ENCODE peak calls at places on chromosomes 4 and X, in six cellular contexts. L is lower lobe of right lung, H is astrocyte, V is neural progenitor cell, Y is iPS DF 6.9, D is upper lobe of right lung. M is an unnamed sample.

GRCh38 chr4:148980782-148981181 is 538.6 kb upstream of the NR3C2 start:
- DNase-seq in L (no peak), H (no peak), V (no peak), Y (no peak), D (no peak), M (no peak)

GRCh38 chr4:136400829-136401228 is 1131.5 kb downstream of the PCDH18 start:
- DNase-seq in L (no peak), H (no peak), V (peak; percentile 54), Y (peak; percentile 2), D (no peak), M (no peak)

GRCh38 chr4:151744614-151745013 is 16.2 kb downstream of the GATB start:
- DNase-seq in L (no peak), H (peak; percentile 95), V (no peak), Y (no peak), D (no peak), M (no peak)

GRCh38 chr4:77127837-77128621 is 29.0 kb upstream of the CCNG2 start:
- DNase-seq in L (no peak), H (no peak), V (no peak), Y (no peak), D (no peak), M (no peak)

GRCh38 chr4:29908276-29908675 is 811.9 kb upstream of the PCDH7 start:
- DNase-seq in L (no peak), H (no peak), V (no peak), Y (no peak), D (no peak), M (no peak)

GRCh38 chr4:180563977-180564376 is 1679.2 kb upstream of the TENM3 start:
- DNase-seq in L (no peak), H (no peak), V (no peak), Y (no peak), D (no peak), M (no peak)

GRCh38 chrX:146433771-146434170 is 375.8 kb upstream of the CXorf51B start:
- DNase-seq in L (no peak), H (no peak), V (no peak), Y (no peak), D (no peak), M (no peak)

GRCh38 chr4:22315643-22316042 is 200.2 kb downstream of the ADGRA3 start:
- DNase-seq in L (no peak), H (peak; percentile 8), V (no peak), Y (no peak), D (no peak), M (no peak)

GRCh38 chr4:77028241-77028640 is 47.5 kb downstream of the CCNI start:
- DNase-seq in L (no peak), H (no peak), V (no peak), Y (no peak), D (no peak), M (no peak)

GRCh38 chr4:13476915-13477314 is 7.2 kb downstream of the RAB28 start:
- DNase-seq in L (no peak), H (peak; percentile 92), V (no peak), Y (no peak), D (no peak), M (no peak)

GRCh38 chr4:46649390-46649789 is 259.5 kb upstream of the GABRA2 start:
- DNase-seq in L (no peak), H (no peak), V (no peak), Y (no peak), D (no peak), M (no peak)

GRCh38 chr4:122803788-122804208 is 22.8 kb upstream of the FGF2 start:
- DNase-seq in L (no peak), H (no peak), V (no peak), Y (no peak), D (no peak), M (no peak)

GRCh38 chrX:110944793-110945466 is 149.3 kb upstream of the CHRDL1 start:
- DNase-seq in L (no peak), H (peak; percentile 50), V (peak; percentile 65), Y (no peak), D (no peak), M (peak; percentile 6)

DNA sequence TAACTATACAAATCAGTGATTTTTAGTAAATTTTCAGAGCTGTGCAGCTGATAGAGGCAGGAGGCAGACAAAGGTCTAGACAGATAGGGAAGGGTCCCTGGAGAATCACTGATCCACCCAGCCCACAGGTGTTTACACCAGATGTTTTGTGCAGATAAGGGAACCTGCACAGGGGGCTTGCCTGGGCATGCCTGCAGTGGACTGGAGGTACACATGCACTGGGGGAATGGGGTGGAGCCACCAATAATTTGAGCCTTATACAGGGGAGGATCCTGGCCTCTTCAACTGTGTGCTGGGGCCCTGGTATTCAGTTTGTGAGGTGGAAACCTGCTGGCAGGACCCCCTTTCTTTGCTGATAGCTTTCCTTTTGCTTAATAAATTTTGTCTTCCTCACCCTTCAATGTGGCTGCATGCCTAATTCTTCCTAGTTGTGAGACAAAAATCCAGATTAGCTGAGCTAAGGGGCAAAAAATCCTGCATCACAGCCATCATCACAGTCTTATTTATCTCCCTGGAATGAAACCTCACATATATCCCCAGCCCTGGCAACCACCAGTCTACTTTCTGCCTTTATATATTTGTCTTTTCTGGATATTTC is 102.8 kb downstream of the KDM6A start:
- DNase-seq in L (no peak), H (peak; percentile 18), V (no peak), Y (no peak), D (no peak), M (no peak)
- H3K36me3 ChIP-seq in L (no peaks in the 10 kb centered on the region), H (no peaks in the 10 kb centered on the region), V (no peaks in the 10 kb centered on the region), Y (no peaks in the 10 kb centered on the region), D (no peaks in the 10 kb centered on the region), M (peaks cover 16% of the 10 kb centered on the region)

DNA sequence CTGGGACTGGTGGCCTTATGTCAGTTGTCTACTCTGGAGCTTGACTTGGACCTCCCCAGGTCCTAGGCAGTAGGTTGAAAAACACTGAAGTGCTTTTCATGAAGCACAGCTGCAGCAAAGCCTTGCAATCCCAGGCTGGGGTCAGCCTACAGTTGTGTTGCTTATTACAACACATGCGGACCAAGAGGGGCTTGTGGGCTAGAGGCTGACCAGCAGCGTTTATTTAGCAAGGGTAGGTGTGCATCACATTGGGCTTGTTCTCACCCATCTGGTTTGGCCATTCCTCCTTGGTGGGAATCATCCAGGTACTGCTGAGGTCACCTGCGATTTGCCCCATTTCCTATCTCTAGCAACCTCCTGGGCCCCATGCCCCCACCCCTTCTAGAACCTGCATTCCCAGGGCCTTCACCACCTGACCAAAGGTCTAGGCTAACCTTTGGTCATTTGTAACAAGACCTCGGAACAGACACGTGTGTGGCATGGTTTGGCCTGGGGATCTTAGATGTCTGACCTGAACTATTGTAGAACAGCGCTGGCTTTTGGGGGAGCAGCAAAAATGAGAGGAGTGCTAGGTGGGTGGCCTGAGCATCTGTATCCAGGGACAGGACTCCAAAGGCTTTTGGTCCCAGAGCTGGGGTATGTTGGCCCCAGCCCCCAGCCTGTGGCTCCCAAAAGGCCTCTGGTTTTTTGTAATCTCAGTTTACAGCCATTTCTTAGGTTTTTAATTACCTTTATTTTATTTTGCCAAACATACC is 3.0 kb downstream of the RPL10 start:
- DNase-seq in L (no peak), H (peak; percentile 20), V (no peak), Y (no peak), D (no peak), M (no peak)
- H3K36me3 ChIP-seq in L (peaks cover 27% of the 10 kb centered on the region), H (peaks cover 14% of the 10 kb centered on the region), V (no peaks in the 10 kb centered on the region), Y (peaks cover 23% of the 10 kb centered on the region), D (peaks cover 15% of the 10 kb centered on the region), M (peaks cover 29% of the 10 kb centered on the region)

GRCh38 chrX:40172169-40172979 is 74.6 kb upstream of the BCOR start:
- DNase-seq in L (peak; percentile 80), H (peak; percentile 42), V (peak; percentile 58), Y (no peak), D (peak; percentile 85), M (no peak)
- H3K36me3 ChIP-seq in L (no peaks in the 10 kb centered on the region), H (no peaks in the 10 kb centered on the region), V (no peaks in the 10 kb centered on the region), Y (no peaks in the 10 kb centered on the region), D (no peaks in the 10 kb centered on the region), M (no peaks in the 10 kb centered on the region)

DNA sequence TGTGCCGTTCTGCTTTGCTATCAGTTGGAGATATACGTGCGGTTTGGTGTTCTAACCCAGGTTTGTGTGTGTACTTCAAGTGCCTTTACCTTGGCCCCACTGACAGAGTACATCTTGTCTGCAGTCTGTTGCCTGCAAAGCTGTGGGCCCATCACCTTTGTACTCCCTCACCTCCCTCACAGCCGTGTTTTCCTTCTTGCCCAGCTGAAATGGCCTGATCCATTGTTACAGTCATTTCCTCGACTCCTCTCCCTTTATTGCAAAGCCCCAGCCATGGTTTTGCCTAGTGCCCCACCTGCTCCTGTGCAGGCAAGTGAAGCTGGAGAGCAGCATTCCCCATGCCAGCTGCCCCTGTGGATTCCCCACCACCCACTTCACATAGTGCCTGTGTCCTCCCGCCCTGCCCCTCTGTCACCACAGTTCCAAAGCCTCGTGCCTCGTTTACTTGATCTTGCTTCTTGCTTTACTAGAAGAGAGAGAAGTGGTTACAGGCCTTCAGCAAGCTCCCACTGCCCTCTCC is 55.2 kb upstream of the TLR2 start:
- DNase-seq in L (no peak), H (no peak), V (no peak), Y (no peak), D (no peak), M (no peak)
- H3K36me3 ChIP-seq in L (peaks cover 97% of the 10 kb centered on the region), H (peaks cover 13% of the 10 kb centered on the region), V (no peaks in the 10 kb centered on the region), Y (peaks cover 21% of the 10 kb centered on the region), D (peaks cover 79% of the 10 kb centered on the region), M (peaks cover 55% of the 10 kb centered on the region)

DNA sequence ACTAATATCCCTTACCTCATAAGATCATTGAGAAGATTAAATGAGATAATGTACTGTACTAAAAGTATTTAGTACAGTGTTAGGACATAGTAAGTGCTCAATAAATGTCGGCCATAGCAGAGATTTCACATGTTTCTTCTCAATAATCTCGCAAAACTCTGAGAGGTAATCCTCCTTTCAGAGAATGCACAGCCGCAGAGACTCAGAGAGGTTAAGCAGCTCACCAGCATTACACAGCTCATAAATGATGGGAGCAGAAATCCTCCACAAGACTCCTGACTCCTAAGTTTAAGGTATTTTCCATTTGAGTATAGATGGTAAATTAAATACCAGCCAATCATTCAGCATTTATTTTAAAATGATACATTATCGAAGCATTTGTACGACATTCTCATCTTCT is 34.6 kb downstream of the FAM114A1 start:
- DNase-seq in L (no peak), H (no peak), V (no peak), Y (no peak), D (no peak), M (no peak)
- H3K36me3 ChIP-seq in L (peaks cover 43% of the 10 kb centered on the region), H (peaks cover 63% of the 10 kb centered on the region), V (no peaks in the 10 kb centered on the region), Y (no peaks in the 10 kb centered on the region), D (peaks cover 42% of the 10 kb centered on the region), M (peaks cover 20% of the 10 kb centered on the region)

GRCh38 chr4:2832309-2832980 is 11.2 kb upstream of the ADD1 start:
- DNase-seq in L (peak; percentile 35), H (no peak), V (no peak), Y (no peak), D (no peak), M (no peak)
- H3K36me3 ChIP-seq in L (peaks cover 90% of the 10 kb centered on the region), H (peaks cover 6% of the 10 kb centered on the region), V (no peaks in the 10 kb centered on the region), Y (peaks cover 57% of the 10 kb centered on the region), D (peaks cover 65% of the 10 kb centered on the region), M (peaks cover 88% of the 10 kb centered on the region)

GRCh38 chr4:75948822-75949444 is 8.1 kb upstream of the NAAA start:
- DNase-seq in L (no peak), H (no peak), V (no peak), Y (no peak), D (no peak), M (no peak)
- H3K36me3 ChIP-seq in L (peaks cover 69% of the 10 kb centered on the region), H (peaks cover 45% of the 10 kb centered on the region), V (peaks cover 26% of the 10 kb centered on the region), Y (peaks cover 19% of the 10 kb centered on the region), D (peaks cover 60% of the 10 kb centered on the region), M (peaks cover 65% of the 10 kb centered on the region)

DNA sequence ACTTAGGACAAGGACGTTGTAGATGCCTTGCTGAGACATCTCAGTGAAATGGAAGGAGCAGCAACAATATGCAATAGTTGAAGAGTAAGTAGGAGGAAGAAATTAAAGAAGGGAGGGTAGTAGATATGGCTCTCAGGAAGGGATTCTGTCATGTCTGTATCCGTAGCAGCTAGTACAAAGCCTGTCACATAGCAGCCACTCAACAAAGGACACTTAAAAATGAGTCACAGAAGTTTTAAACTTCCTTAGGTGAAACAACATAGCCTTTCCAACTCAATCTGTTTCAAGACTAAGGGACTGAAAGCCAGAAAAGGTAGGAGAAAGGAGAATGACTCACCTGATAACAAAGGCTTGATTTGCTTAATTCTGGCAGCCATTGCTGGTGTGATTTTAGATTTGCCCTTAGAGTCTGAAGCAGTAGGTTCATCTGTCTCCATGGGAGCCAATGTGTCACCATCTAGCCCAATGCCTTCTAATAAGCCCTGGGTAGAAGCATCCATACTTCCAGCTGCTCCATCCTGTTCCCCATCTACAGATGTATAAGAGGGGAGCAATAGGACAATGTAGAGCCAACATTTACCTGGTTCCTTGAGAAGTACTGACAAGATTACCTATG is 86.6 kb downstream of the HUWE1 start:
- DNase-seq in L (no peak), H (peak; percentile 8), V (no peak), Y (no peak), D (no peak), M (no peak)
- H3K36me3 ChIP-seq in L (peaks cover 85% of the 10 kb centered on the region), H (peaks cover 40% of the 10 kb centered on the region), V (peaks cover 20% of the 10 kb centered on the region), Y (peaks cover 3% of the 10 kb centered on the region), D (peaks cover 71% of the 10 kb centered on the region), M (peaks cover 91% of the 10 kb centered on the region)

M was measured in NT2/D1.